ENCODE peak calls at places on chromosomes 13 and 19, in eight cellular contexts. K, I, N, B, L, W, Y and T are unnamed samples.

GRCh38 chr13:113457510-113457909 is 4.2 kb upstream of the ADPRHL1 start:
- DNase-seq in K (peak), I (peak), N (no peak), B (no peak), L (no peak), W (no peak), Y (no peak), T (no peak)

GRCh38 chr19:12946092-12946845 is 607 bp downstream of the RAD23A start:
- DNase-seq in K (peak), I (peak), N (peak), B (peak), L (peak), W (peak), Y (peak), T (peak)

GRCh38 chr19:50250450-50251136 is 47.2 kb downstream of the MYH14 start:
- DNase-seq in K (no peak), I (no peak), N (no peak), B (no peak), L (no peak), W (no peak), Y (no peak), T (no peak)

GRCh38 chr13:87172166-87172825 is 498.9 kb upstream of the SLITRK5 start:
- DNase-seq in K (no peak), I (no peak), N (no peak), B (no peak), L (no peak), W (no peak), Y (no peak), T (no peak)

GRCh38 chr13:69579351-69579750 is 528.3 kb upstream of the ATXN8OS start:
- DNase-seq in K (no peak), I (no peak), N (peak), B (no peak), L (no peak), W (peak), Y (no peak), T (peak)

GRCh38 chr19:34364830-34365462 is at the start of gene GPI:
- DNase-seq in K (peak), I (peak), N (peak), B (peak), L (peak), W (peak), Y (peak), T (peak)

GRCh38 chr19:35109395-35110112 is 6.1 kb upstream of the FXYD3 start:
- DNase-seq in K (no peak), I (no peak), N (no peak), B (no peak), L (no peak), W (no peak), Y (peak), T (peak)

GRCh38 chr13:113648218-113648615 is 9.8 kb downstream of the ATP4B start:
- DNase-seq in K (peak), I (peak), N (no peak), B (no peak), L (no peak), W (no peak), Y (peak), T (no peak)

GRCh38 chr13:112690242-112690943 is 555 bp downstream of the ATP11A start:
- DNase-seq in K (peak), I (peak), N (peak), B (no peak), L (peak), W (peak), Y (peak), T (peak)

GRCh38 chr19:51660975-51661600 is 14.5 kb upstream of the SIGLEC14 start:
- DNase-seq in K (no peak), I (peak), N (peak), B (peak), L (peak), W (peak), Y (peak), T (peak)

GRCh38 chr13:106499905-106500304 is 35.6 kb downstream of the EFNB2 start:
- DNase-seq in K (no peak), I (no peak), N (no peak), B (peak), L (peak), W (peak), Y (no peak), T (peak)

GRCh38 chr19:39771751-39772150 is 6.9 kb upstream of the LEUTX start:
- DNase-seq in K (no peak), I (no peak), N (no peak), B (no peak), L (no peak), W (no peak), Y (no peak), T (no peak)

GRCh38 chr19:44951179-44952159 is 3.7 kb upstream of the CLPTM1 start:
- DNase-seq in K (no peak), I (no peak), N (peak), B (peak), L (peak), W (peak), Y (peak), T (peak)

GRCh38 chr19:11538232-11539036 is at the start of gene CNN1:
- DNase-seq in K (no peak), I (no peak), N (no peak), B (peak), L (peak), W (no peak), Y (peak), T (no peak)

GRCh38 chr13:35512271-35512920 is 35.9 kb upstream of the MAB21L1 start:
- DNase-seq in K (no peak), I (no peak), N (peak), B (peak), L (peak), W (no peak), Y (no peak), T (peak)

GRCh38 chr13:78241278-78241919 is 322.8 kb upstream of the EDNRB start:
- DNase-seq in K (peak), I (peak), N (no peak), B (peak), L (peak), W (peak), Y (no peak), T (peak)

GRCh38 chr19:45423589-45424190 is at the start of gene ERCC1:
- DNase-seq in K (peak), I (peak), N (peak), B (peak), L (peak), W (peak), Y (peak), T (peak)

GRCh38 chr13:114081761-114082681 is 50.4 kb downstream of the RASA3 start:
- DNase-seq in K (peak), I (peak), N (no peak), B (no peak), L (no peak), W (no peak), Y (peak), T (no peak)

GRCh38 chr19:50313812-50314536 is 15.2 kb downstream of the KCNC3 start:
- DNase-seq in K (no peak), I (no peak), N (no peak), B (no peak), L (no peak), W (no peak), Y (no peak), T (no peak)

GRCh38 chr13:112900691-112901091 is 68.3 kb upstream of the MCF2L start:
- DNase-seq in K (no peak), I (peak), N (no peak), B (no peak), L (no peak), W (no peak), Y (no peak), T (no peak)

GRCh38 chr13:43058836-43059235 is 35.5 kb downstream of the DNAJC15 start:
- DNase-seq in K (no peak), I (no peak), N (no peak), B (no peak), L (no peak), W (no peak), Y (no peak), T (no peak)

GRCh38 chr19:35645680-35646511 is 2.2 kb upstream of the COX6B1 start:
- DNase-seq in K (no peak), I (no peak), N (no peak), B (no peak), L (no peak), W (no peak), Y (no peak), T (no peak)

GRCh38 chr19:2345794-2346663 is 14.0 kb upstream of the TMPRSS9 start:
- DNase-seq in K (no peak), I (peak), N (no peak), B (peak), L (peak), W (no peak), Y (peak), T (no peak)

GRCh38 chr13:40585911-40586471 is 80.5 kb downstream of the FOXO1 start:
- DNase-seq in K (no peak), I (no peak), N (peak), B (peak), L (peak), W (no peak), Y (no peak), T (peak)

GRCh38 chr13:47000166-47000565 is 103.3 kb upstream of the HTR2A start:
- DNase-seq in K (no peak), I (no peak), N (peak), B (peak), L (peak), W (no peak), Y (no peak), T (peak)

GRCh38 chr13:45781553-45782326 is 69.8 kb downstream of the SIAH3 start:
- DNase-seq in K (no peak), I (peak), N (peak), B (peak), L (peak), W (no peak), Y (peak), T (peak)

GRCh38 chr19:6733338-6734095 is 3.9 kb downstream of the GPR108 start:
- DNase-seq in K (no peak), I (no peak), N (no peak), B (no peak), L (no peak), W (no peak), Y (no peak), T (no peak)

GRCh38 chr19:28710278-28710677 is 502.7 kb downstream of the UQCRFS1 start:
- DNase-seq in K (no peak), I (no peak), N (peak), B (peak), L (peak), W (peak), Y (no peak), T (peak)

GRCh38 chr13:33205804-33206221 is 79.7 kb downstream of the STARD13 start:
- DNase-seq in K (no peak), I (no peak), N (no peak), B (peak), L (no peak), W (peak), Y (no peak), T (no peak)

GRCh38 chr13:25214371-25215252 is 42.5 kb upstream of the AMER2 start:
- DNase-seq in K (no peak), I (no peak), N (peak), B (peak), L (peak), W (no peak), Y (no peak), T (peak)

GRCh38 chr13:40193290-40194203 is 472.9 kb downstream of the FOXO1 start:
- DNase-seq in K (no peak), I (no peak), N (no peak), B (peak), L (peak), W (no peak), Y (no peak), T (no peak)

GRCh38 chr13:27442071-27442647 is 8.2 kb downstream of the MTIF3 start:
- DNase-seq in K (no peak), I (no peak), N (no peak), B (no peak), L (no peak), W (no peak), Y (no peak), T (peak)

GRCh38 chr13:97068146-97068545 is 73.9 kb upstream of the OXGR1 start:
- DNase-seq in K (no peak), I (no peak), N (no peak), B (no peak), L (no peak), W (no peak), Y (no peak), T (no peak)

GRCh38 chr19:31749231-31749630 is 400.0 kb upstream of the TSHZ3 start:
- DNase-seq in K (no peak), I (no peak), N (no peak), B (no peak), L (no peak), W (no peak), Y (no peak), T (no peak)

GRCh38 chr13:112117258-112117954 is 50.5 kb downstream of the SOX1 start:
- DNase-seq in K (no peak), I (no peak), N (no peak), B (no peak), L (no peak), W (no peak), Y (peak), T (no peak)

GRCh38 chr19:11541238-11541637 is 2.6 kb downstream of the CNN1 start:
- DNase-seq in K (no peak), I (no peak), N (no peak), B (no peak), L (no peak), W (peak), Y (no peak), T (no peak)

GRCh38 chr19:18898533-18899408 is 2.8 kb upstream of the CERS1 start:
- DNase-seq in K (no peak), I (no peak), N (no peak), B (no peak), L (no peak), W (no peak), Y (no peak), T (no peak)
- TF ChIP-seq CTCF in K (no peak), I (no peak), N (no peak), B (no peak), L (no peak), W (no peak), Y (no peak), T (no peak)

DNA sequence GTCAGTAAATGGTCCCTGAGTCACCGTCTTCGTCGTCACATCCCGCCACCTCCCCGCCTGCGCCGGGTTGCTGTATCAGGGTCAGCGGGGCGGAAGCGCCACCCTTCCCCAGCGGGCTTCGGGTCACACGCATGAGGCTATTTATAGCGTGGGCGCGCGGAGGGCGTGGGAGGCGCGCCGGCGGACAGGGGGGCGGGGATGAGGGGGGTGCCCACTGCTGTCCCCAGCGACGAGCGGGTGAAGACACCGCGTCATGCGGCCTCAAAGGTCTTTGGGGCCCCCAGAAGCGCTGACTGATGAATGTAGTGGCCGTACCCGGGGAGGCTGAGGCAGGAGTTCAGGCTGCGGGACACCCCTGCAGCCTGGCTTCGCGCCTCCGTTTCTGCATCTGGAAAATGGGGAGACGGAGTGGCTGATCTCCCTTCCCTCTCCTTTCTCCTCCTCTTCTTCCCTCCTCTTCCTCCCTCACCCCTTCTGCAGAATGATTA is 7.9 kb downstream of the UNC13A start:
- DNase-seq in K (peak), I (peak), N (peak), B (peak), L (peak), W (no peak), Y (peak), T (peak)
- H3K4me3 ChIP-seq in K (peak), I (no peak), N (no peak), B (no peak), L (peak), W (no peak), Y (peak), T (no peak)

GRCh38 chr19:55704494-55705245 is 29.6 kb downstream of the EPN1 start:
- DNase-seq in K (peak), I (no peak), N (no peak), B (peak), L (no peak), W (no peak), Y (no peak), T (no peak)
- TF ChIP-seq CTCF in K (no peak), I (no peak), N (no peak), B (no peak), L (no peak), W (no peak), Y (no peak), T (no peak)

DNA sequence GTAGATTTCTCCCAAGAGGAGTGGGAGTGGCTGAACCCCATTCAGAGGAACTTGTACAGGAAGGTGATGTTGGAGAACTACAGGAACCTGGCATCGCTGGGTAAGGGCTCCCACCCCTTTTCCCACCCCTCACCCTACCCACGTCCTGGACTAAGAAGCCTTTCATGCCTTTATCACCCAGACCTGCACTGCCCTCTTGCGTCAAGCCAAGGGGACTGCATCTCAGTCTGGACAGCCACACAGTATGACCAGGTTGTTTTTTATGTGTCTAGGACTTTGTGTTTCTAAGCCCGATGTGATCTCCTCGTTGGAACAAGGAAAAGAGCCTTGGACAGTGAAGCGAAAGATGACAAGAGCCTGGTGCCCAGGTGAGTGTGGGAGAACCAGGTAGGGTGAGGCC is 8.8 kb downstream of the ZFP28 start:
- DNase-seq in K (no peak), I (no peak), N (no peak), B (no peak), L (no peak), W (no peak), Y (no peak), T (no peak)
- H3K4me3 ChIP-seq in K (no peak), I (no peak), N (no peak), B (no peak), L (no peak), W (no peak), Y (no peak), T (no peak)

GRCh38 chr13:44470623-44471562 is 97.3 kb downstream of the SERP2 start:
- DNase-seq in K (no peak), I (no peak), N (no peak), B (peak), L (peak), W (peak), Y (no peak), T (peak)
- TF ChIP-seq CTCF in K (peak), I (no peak), N (peak), B (peak), L (no peak), W (peak), Y (peak), T (peak)

DNA sequence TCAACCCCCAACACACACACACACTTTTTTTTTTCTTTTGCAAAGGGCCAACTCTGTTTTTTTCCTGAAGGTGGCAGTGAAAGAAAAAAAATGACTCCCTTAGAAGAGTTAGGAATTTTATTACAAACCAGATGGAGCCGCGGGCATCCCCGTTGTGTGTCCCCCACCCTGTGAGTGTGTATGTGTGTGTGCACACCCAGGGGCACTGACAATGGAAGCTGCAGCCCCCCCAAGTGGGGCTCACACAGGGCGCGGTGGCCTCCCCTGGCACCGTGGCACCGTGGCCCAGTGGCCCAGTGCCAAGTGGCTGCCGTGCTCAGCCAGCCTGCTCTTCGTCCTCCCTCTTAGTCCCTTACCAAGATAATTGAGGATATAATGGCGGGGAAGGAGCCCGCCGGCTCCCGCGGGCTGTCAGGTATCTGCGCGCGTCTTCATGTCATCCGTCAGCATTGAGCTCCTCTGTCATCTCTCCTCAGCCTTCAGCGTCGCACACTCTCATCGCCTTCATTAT is 314.1 kb downstream of the ZNF536 start:
- DNase-seq in K (no peak), I (no peak), N (no peak), B (peak), L (peak), W (no peak), Y (no peak), T (no peak)
- H3K4me3 ChIP-seq in K (no peak), I (no peak), N (no peak), B (no peak), L (no peak), W (no peak), Y (peak), T (no peak)

GRCh38 chr13:44438234-44438579 is 64.6 kb downstream of the SERP2 start:
- DNase-seq in K (no peak), I (no peak), N (no peak), B (no peak), L (no peak), W (no peak), Y (no peak), T (no peak)
- TF ChIP-seq CTCF in K (no peak), I (peak), N (no peak), B (no peak), L (no peak), W (no peak), Y (no peak), T (no peak)

GRCh38 chr13:99046851-99047250 is 69.0 kb upstream of the DOCK9 start:
- DNase-seq in K (no peak), I (no peak), N (no peak), B (no peak), L (no peak), W (no peak), Y (no peak), T (no peak)
- H3K4me3 ChIP-seq in K (no peak), I (no peak), N (no peak), B (no peak), L (no peak), W (no peak), Y (no peak), T (no peak)

GRCh38 chr13:109764474-109765292 is 21.7 kb downstream of the IRS2 start:
- DNase-seq in K (no peak), I (no peak), N (peak), B (peak), L (peak), W (no peak), Y (no peak), T (peak)
- TF ChIP-seq CTCF in K (no peak), I (no peak), N (peak), B (peak), L (peak), W (no peak), Y (no peak), T (peak)